ENCODE peak calls at places on chromosomes 1 and 21, in five cellular contexts. M is A549, P is suprapubic skin, I is stomach, K is tibial nerve. C is an unnamed sample.

GRCh38 chr1:35557118-35557610 is at the start of gene KIAA0319L:
- DNase-seq in M (peak; percentile 56), P (peak; percentile 83), I (peak; percentile 88), K (no peak), C (no peak)

GRCh38 chr1:145990249-145991097 is 5.9 kb downstream of the TXNIP start:
- DNase-seq in M (no peak), P (no peak), I (peak; percentile 40), K (no peak), C (no peak)

GRCh38 chr1:117606608-117607261 is 887 bp downstream of the TENT5C start:
- DNase-seq in M (no peak), P (no peak), I (peak; percentile 56), K (no peak), C (peak; percentile 66)

GRCh38 chr21:27306821-27307746 is 340.2 kb upstream of the ADAMTS5 start:
- DNase-seq in M (no peak), P (no peak), I (no peak), K (no peak), C (no peak)

GRCh38 chr1:89635825-89636815 is 3.2 kb downstream of the LRRC8C start:
- DNase-seq in M (peak; percentile 12), P (no peak), I (no peak), K (no peak), C (no peak)

GRCh38 chr1:181189245-181189644 is 100.7 kb downstream of the IER5 start:
- DNase-seq in M (no peak), P (no peak), I (no peak), K (no peak), C (no peak)

GRCh38 chr1:154206212-154206611 is at the start of gene CFAP141:
- DNase-seq in M (peak; percentile 39), P (no peak), I (no peak), K (no peak), C (no peak)

GRCh38 chr1:111593403-111594127 is 26.0 kb upstream of the RAP1A start:
- DNase-seq in M (no peak), P (no peak), I (no peak), K (no peak), C (no peak)

GRCh38 chr1:215749423-215749822 is 182.3 kb downstream of the KCTD3 start:
- DNase-seq in M (no peak), P (no peak), I (no peak), K (no peak), C (no peak)

GRCh38 chr1:209810783-209811182 is 4.8 kb upstream of the IRF6 start:
- DNase-seq in M (no peak), P (no peak), I (no peak), K (no peak), C (no peak)

GRCh38 chr1:209805875-209806760 is at the start of gene IRF6:
- DNase-seq in M (peak; percentile 48), P (peak; percentile 91), I (peak; percentile 98), K (peak; percentile 42), C (peak; percentile 84)

GRCh38 chr1:209807509-209807908 is 1.6 kb upstream of the IRF6 start:
- DNase-seq in M (no peak), P (no peak), I (no peak), K (no peak), C (no peak)

GRCh38 chr1:209809601-209810000 is 3.7 kb upstream of the IRF6 start:
- DNase-seq in M (no peak), P (no peak), I (no peak), K (no peak), C (no peak)

DNA sequence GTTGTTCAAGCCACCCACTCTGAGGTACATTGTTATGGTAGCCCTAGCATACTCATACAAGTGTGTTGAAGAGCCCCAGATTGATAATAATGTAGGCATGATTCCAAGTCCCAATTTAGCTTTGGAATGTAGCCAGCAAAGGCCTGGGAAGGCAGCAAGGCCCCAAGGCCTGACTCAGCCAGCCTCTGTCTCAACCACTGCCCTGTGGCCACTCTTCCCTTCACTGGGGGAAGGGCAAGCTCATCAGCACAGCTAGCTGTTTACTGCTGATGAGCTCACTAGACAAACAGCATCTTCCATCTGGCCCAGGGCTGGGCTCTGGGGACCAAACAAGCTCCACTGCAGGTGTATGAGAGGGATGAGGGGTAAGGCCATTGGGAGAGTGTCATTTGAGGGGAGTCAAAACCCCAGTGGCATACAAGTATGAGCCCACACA is 2.1 kb upstream of the IRF6 start:
- DNase-seq in M (peak; percentile 70), P (no peak), I (no peak), K (no peak), C (no peak)
- TF ChIP-seq EP300 in M (no peak), P (no peak), I (no peak), K (no peak), C (no peak)

GRCh38 chr1:223803211-223803610 is 42.5 kb downstream of the TP53BP2 start:
- DNase-seq in M (no peak), P (no peak), I (no peak), K (no peak), C (no peak)
- TF ChIP-seq CTCF in M (no peak), P (no peak), I (no peak), K (no peak), C (no peak)

DNA sequence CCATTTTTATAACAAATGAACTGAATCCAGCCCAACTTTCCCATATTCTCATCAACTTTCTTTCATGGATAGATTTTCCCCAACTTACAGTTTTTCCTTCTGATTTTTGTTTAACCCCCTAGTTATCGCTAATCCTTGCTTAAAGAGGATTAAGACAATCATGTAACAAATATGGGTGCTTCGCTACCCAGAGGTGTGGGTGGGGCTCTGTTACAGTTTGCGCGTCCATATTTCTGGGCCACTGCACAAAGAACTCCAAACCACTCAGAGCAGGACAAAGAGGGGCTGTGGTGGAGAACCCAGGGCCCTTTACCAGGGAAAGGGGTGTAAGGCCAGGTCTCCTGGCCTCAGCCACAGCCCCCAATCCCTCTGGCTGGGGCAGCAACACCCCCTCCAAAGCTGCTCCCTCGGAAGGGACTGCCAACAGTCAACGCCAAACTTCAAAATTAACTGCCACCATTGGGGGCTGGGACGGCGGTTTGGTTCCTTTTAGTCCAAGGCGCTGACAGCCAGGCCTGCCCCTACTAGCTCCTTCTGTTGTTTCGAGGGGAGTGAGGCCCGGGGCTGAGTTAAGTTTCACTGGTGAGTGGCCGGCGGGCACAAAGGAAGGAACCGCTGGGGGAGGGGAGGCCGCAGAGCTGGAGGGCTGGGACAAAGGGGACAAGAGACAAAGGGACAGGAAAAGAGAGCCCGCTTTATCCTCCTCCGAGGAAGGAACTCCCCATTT is 27.9 kb downstream of the SSBP3 start:
- DNase-seq in M (no peak), P (no peak), I (no peak), K (no peak), C (no peak)
- H3K4me1 ChIP-seq in M (peaks cover 1% of the 10 kb centered on the region), P (peaks cover 8% of the 10 kb centered on the region), I (peaks cover 56% of the 10 kb centered on the region), K (no peaks in the 10 kb centered on the region), C (peaks cover 44% of the 10 kb centered on the region)

DNA sequence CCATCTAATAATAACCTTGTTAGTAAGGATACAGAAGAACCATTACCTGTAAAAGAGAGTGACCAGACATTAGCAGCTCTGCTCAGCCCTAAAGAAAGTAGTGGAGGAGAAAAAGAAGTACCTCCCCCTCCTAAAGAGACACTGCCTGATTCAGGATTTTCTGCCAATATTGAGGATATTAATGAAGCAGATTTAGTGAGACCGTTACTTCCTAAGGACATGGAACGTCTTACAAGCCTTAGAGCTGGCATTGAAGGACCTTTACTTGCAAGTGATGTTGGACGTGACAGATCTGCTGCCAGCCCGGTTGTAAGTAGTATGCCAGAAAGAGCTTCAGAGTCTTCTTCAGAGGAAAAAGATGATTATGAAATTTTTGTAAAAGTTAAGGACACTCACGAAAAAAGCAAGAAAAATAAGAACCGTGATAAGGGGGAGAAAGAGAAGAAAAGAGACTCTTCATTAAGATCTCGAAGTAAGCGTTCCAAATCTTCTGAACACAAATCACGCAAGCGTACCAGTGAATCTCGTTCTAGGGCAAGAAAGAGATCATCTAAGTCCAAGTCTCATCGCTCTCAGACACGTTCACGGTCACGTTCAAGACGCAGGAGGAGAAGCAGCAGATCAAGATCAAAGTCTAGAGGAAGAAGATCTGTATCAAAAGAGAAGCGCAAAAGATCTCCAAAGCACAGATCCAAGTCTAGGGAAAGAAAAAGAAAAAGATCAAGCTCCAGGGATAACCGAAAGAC is 11.6 kb downstream of the SON start:
- DNase-seq in M (no peak), P (no peak), I (no peak), K (no peak), C (no peak)
- TF ChIP-seq EP300 in M (no peak), P (no peak), I (no peak), K (no peak), C (no peak)

C was measured in ovary.